ENCODE peak calls at places on chromosome 11, in ten cellular contexts. One of them, this sample, is unnamed.

GRCh38 chr11:111982532-111983186 is 42.5 kb upstream of the DLAT start:
- DNase-seq in adrenal gland: no peak
- DNase-seq in fibroblast of lung: no peak
- DNase-seq in psoas muscle: no peak
- DNase-seq in neuronal stem cell: no peak
- DNase-seq in body of pancreas: peak; percentile 16
- DNase-seq in endothelial cell of umbilical vein: no peak
- DNase-seq in HCT116: no peak
- DNase-seq in cardiac fibroblast: no peak
- DNase-seq in Panc1: no peak
- DNase-seq in this sample: no peak

GRCh38 chr11:82936261-82936660 is 34.7 kb downstream of the DDIAS start:
- DNase-seq in adrenal gland: no peak
- DNase-seq in fibroblast of lung: peak; percentile 37
- DNase-seq in psoas muscle: no peak
- DNase-seq in neuronal stem cell: no peak
- DNase-seq in body of pancreas: no peak
- DNase-seq in endothelial cell of umbilical vein: peak; percentile 79
- DNase-seq in HCT116: no peak
- DNase-seq in cardiac fibroblast: peak; percentile 80
- DNase-seq in Panc1: no peak
- DNase-seq in this sample: no peak

GRCh38 chr11:28632338-28632737 is 524.1 kb downstream of the METTL15 start:
- DNase-seq in adrenal gland: no peak
- DNase-seq in fibroblast of lung: peak; percentile 40
- DNase-seq in psoas muscle: no peak
- DNase-seq in neuronal stem cell: no peak
- DNase-seq in body of pancreas: no peak
- DNase-seq in endothelial cell of umbilical vein: no peak
- DNase-seq in HCT116: no peak
- DNase-seq in cardiac fibroblast: no peak
- DNase-seq in Panc1: no peak
- DNase-seq in this sample: no peak

GRCh38 chr11:68469122-68469521 is 8.6 kb downstream of the PPP6R3 start:
- DNase-seq in adrenal gland: no peak
- DNase-seq in fibroblast of lung: peak; percentile 18
- DNase-seq in psoas muscle: no peak
- DNase-seq in neuronal stem cell: no peak
- DNase-seq in body of pancreas: no peak
- DNase-seq in endothelial cell of umbilical vein: no peak
- DNase-seq in HCT116: no peak
- DNase-seq in cardiac fibroblast: peak; percentile 25
- DNase-seq in Panc1: no peak
- DNase-seq in this sample: no peak

GRCh38 chr11:64801591-64802369 is 1.2 kb downstream of the MAP4K2 start:
- DNase-seq in adrenal gland: no peak
- DNase-seq in fibroblast of lung: no peak
- DNase-seq in psoas muscle: no peak
- DNase-seq in neuronal stem cell: no peak
- DNase-seq in body of pancreas: no peak
- DNase-seq in endothelial cell of umbilical vein: peak; percentile 69
- DNase-seq in HCT116: no peak
- DNase-seq in cardiac fibroblast: no peak
- DNase-seq in Panc1: no peak
- DNase-seq in this sample: no peak

GRCh38 chr11:28146123-28146751 is 38.0 kb downstream of the METTL15 start:
- DNase-seq in adrenal gland: no peak
- DNase-seq in fibroblast of lung: peak; percentile 95
- DNase-seq in psoas muscle: no peak
- DNase-seq in neuronal stem cell: peak; percentile 14
- DNase-seq in body of pancreas: peak; percentile 18
- DNase-seq in endothelial cell of umbilical vein: peak; percentile 87
- DNase-seq in HCT116: peak; percentile 90
- DNase-seq in cardiac fibroblast: peak; percentile 79
- DNase-seq in Panc1: peak; percentile 53
- DNase-seq in this sample: no peak

GRCh38 chr11:55172734-55173415 is 89.1 kb upstream of the TRIM48 start:
- DNase-seq in adrenal gland: no peak
- DNase-seq in fibroblast of lung: no peak
- DNase-seq in psoas muscle: no peak
- DNase-seq in neuronal stem cell: no peak
- DNase-seq in body of pancreas: no peak
- DNase-seq in endothelial cell of umbilical vein: no peak
- DNase-seq in HCT116: no peak
- DNase-seq in cardiac fibroblast: peak; percentile 0
- DNase-seq in Panc1: no peak
- DNase-seq in this sample: no peak

GRCh38 chr11:77151804-77152513 is 23.9 kb downstream of the MYO7A start:
- DNase-seq in adrenal gland: no peak
- DNase-seq in fibroblast of lung: peak; percentile 72
- DNase-seq in psoas muscle: peak; percentile 51
- DNase-seq in neuronal stem cell: no peak
- DNase-seq in body of pancreas: peak; percentile 21
- DNase-seq in endothelial cell of umbilical vein: no peak
- DNase-seq in HCT116: no peak
- DNase-seq in cardiac fibroblast: no peak
- DNase-seq in Panc1: no peak
- DNase-seq in this sample: peak; percentile 21

GRCh38 chr11:120339394-120339890 is 3.2 kb downstream of the ARHGEF12 start:
- DNase-seq in adrenal gland: no peak
- DNase-seq in fibroblast of lung: peak; percentile 43
- DNase-seq in psoas muscle: no peak
- DNase-seq in neuronal stem cell: no peak
- DNase-seq in body of pancreas: peak; percentile 16
- DNase-seq in endothelial cell of umbilical vein: peak; percentile 85
- DNase-seq in HCT116: no peak
- DNase-seq in cardiac fibroblast: peak; percentile 58
- DNase-seq in Panc1: no peak
- DNase-seq in this sample: no peak

GRCh38 chr11:68904458-68904847 is 762 bp downstream of the IGHMBP2 start:
- DNase-seq in adrenal gland: peak; percentile 42
- DNase-seq in fibroblast of lung: no peak
- DNase-seq in psoas muscle: no peak
- DNase-seq in neuronal stem cell: peak; percentile 5
- DNase-seq in body of pancreas: no peak
- DNase-seq in endothelial cell of umbilical vein: no peak
- DNase-seq in HCT116: no peak
- DNase-seq in cardiac fibroblast: peak; percentile 11
- DNase-seq in Panc1: no peak
- DNase-seq in this sample: no peak

GRCh38 chr11:45885921-45886721 is 670 bp downstream of the MAPK8IP1 start:
- DNase-seq in adrenal gland: no peak
- DNase-seq in fibroblast of lung: no peak
- DNase-seq in psoas muscle: no peak
- DNase-seq in neuronal stem cell: no peak
- DNase-seq in body of pancreas: no peak
- DNase-seq in endothelial cell of umbilical vein: no peak
- DNase-seq in HCT116: no peak
- DNase-seq in cardiac fibroblast: no peak
- DNase-seq in Panc1: no peak
- DNase-seq in this sample: no peak
- H3K4me3 ChIP-seq in adrenal gland: no peak overlapping the region
- H3K4me3 ChIP-seq in fibroblast of lung: no peak overlapping the region
- H3K4me3 ChIP-seq in psoas muscle: peak overlapping the region; percentile 60
- H3K4me3 ChIP-seq in neuronal stem cell: peak overlapping the region; percentile 79
- H3K4me3 ChIP-seq in body of pancreas: peak overlapping the region; percentile 49
- H3K4me3 ChIP-seq in endothelial cell of umbilical vein: peak overlapping the region; percentile 22
- H3K4me3 ChIP-seq in HCT116: peak overlapping the region; percentile 16
- H3K4me3 ChIP-seq in cardiac fibroblast: peak overlapping the region; percentile 46
- H3K4me3 ChIP-seq in Panc1: peak overlapping the region; percentile 31
- H3K4me3 ChIP-seq in this sample: no peak overlapping the region

DNA sequence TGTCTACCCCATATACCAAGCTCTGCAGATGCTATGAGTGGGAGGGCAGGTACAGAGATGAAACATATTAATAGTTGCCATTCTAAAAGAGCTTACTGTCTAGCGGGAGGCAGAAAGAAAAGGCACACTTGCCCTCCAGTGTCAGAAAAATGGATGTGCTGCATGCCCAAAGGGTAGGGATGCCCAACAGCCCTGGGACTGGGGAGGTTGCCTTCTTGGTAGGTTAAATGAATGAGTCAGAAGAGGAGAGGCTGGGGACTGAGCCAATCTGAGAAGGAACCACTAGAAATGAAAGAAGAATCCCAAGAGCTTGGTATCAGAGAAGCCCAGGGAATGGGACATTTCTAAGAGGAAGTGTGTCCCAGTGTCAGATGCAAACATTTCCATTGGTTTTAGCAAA is 1.2 kb downstream of the BIRC3 start:
- DNase-seq in adrenal gland: no peak
- DNase-seq in fibroblast of lung: peak; percentile 20
- DNase-seq in psoas muscle: no peak
- DNase-seq in neuronal stem cell: no peak
- DNase-seq in body of pancreas: no peak
- DNase-seq in endothelial cell of umbilical vein: no peak
- DNase-seq in HCT116: no peak
- DNase-seq in cardiac fibroblast: no peak
- DNase-seq in Panc1: no peak
- DNase-seq in this sample: peak; percentile 63
- H3K4me3 ChIP-seq in adrenal gland: no peak overlapping the region
- H3K4me3 ChIP-seq in fibroblast of lung: no peak overlapping the region
- H3K4me3 ChIP-seq in psoas muscle: peak overlapping the region; percentile 61
- H3K4me3 ChIP-seq in neuronal stem cell: no peak overlapping the region
- H3K4me3 ChIP-seq in body of pancreas: peak overlapping the region; percentile 2
- H3K4me3 ChIP-seq in endothelial cell of umbilical vein: no peak overlapping the region
- H3K4me3 ChIP-seq in HCT116: no peak overlapping the region
- H3K4me3 ChIP-seq in cardiac fibroblast: no peak overlapping the region
- H3K4me3 ChIP-seq in Panc1: peak overlapping the region; percentile 81
- H3K4me3 ChIP-seq in this sample: peak overlapping the region; percentile 68

DNA sequence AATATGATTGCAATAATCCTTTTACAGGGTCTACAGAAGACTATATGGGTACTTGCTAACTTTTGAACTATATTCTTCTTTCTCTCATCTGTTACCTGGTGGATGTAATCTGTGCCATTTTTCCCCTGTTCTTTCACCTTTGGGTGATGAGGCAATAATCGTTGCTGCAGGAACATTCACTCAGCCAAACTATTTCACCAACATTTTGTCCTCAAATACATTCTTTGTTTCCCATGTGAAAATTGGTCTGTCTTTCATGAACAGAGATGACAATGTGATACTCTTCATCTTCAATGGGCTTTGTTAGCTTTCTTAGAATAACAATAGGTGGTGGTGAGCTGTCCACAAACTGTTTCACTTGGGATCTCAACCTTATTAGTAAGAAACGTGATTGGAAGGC is 52.1 kb upstream of the CAPRIN1 start:
- DNase-seq in adrenal gland: no peak
- DNase-seq in fibroblast of lung: no peak
- DNase-seq in psoas muscle: no peak
- DNase-seq in neuronal stem cell: no peak
- DNase-seq in body of pancreas: no peak
- DNase-seq in endothelial cell of umbilical vein: no peak
- DNase-seq in HCT116: no peak
- DNase-seq in cardiac fibroblast: no peak
- DNase-seq in Panc1: no peak
- DNase-seq in this sample: no peak
- H3K4me3 ChIP-seq in adrenal gland: no peak overlapping the region
- H3K4me3 ChIP-seq in fibroblast of lung: no peak overlapping the region
- H3K4me3 ChIP-seq in psoas muscle: no peak overlapping the region
- H3K4me3 ChIP-seq in neuronal stem cell: no peak overlapping the region
- H3K4me3 ChIP-seq in body of pancreas: no peak overlapping the region
- H3K4me3 ChIP-seq in endothelial cell of umbilical vein: no peak overlapping the region
- H3K4me3 ChIP-seq in HCT116: no peak overlapping the region
- H3K4me3 ChIP-seq in cardiac fibroblast: no peak overlapping the region
- H3K4me3 ChIP-seq in Panc1: no peak overlapping the region
- H3K4me3 ChIP-seq in this sample: no peak overlapping the region

DNA sequence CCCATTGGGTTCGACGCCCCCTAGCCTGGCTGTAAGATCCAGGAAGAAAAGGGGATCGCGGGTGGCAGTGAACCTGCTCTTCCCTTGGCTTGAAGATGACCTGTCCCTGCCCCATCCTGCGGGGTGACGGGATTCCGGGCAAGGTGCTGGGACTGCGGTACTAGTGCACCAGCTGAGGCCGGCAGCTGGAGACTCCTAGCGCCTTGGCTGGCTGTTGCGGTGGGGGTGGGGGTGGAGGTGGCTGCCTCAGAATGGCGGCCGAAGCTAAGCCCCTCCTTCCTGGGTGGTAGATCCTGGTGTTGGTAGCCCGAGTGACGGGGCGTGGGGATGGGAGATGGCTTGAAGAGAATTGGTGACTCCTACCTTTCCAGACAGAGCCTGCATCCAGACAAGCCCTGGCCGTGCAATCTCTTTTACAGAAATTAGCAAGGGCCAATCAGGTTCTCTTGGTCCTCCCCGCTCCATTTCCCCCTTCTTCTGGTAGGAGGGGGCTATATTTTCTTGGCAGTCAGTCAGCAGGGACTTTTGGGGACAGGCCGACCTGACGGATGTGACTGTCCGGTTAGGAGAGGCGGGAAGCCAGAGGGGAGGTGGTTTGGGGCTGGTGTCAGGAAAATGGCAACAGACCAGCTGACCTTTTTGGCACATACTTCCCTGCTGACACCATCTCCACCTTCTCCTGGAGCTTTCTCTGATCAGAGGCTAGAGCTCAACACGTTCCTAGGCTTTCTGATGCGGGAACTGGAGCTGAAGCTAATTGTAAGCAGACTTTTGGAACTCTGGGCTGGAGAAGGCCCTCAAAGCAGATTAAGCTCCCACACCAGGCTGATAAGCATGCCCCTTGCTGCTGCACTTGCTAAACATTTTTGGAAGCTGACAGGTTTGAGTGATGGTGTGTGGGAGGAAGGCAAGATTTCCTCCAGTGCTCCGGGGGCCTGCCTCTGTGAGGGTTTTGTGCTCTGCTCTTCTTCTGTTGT is 2.0 kb downstream of the NAV2 start:
- DNase-seq in adrenal gland: peak; percentile 32
- DNase-seq in fibroblast of lung: peak; percentile 89
- DNase-seq in psoas muscle: peak; percentile 67
- DNase-seq in neuronal stem cell: no peak
- DNase-seq in body of pancreas: peak; percentile 34
- DNase-seq in endothelial cell of umbilical vein: peak; percentile 61
- DNase-seq in HCT116: no peak
- DNase-seq in cardiac fibroblast: peak; percentile 62
- DNase-seq in Panc1: peak; percentile 56
- DNase-seq in this sample: no peak
- H3K4me3 ChIP-seq in adrenal gland: no peak overlapping the region
- H3K4me3 ChIP-seq in fibroblast of lung: peak overlapping the region; percentile 72
- H3K4me3 ChIP-seq in psoas muscle: peak overlapping the region; percentile 76
- H3K4me3 ChIP-seq in neuronal stem cell: peak overlapping the region; percentile 77
- H3K4me3 ChIP-seq in body of pancreas: no peak overlapping the region
- H3K4me3 ChIP-seq in endothelial cell of umbilical vein: peak overlapping the region; percentile 86
- H3K4me3 ChIP-seq in HCT116: no peak overlapping the region
- H3K4me3 ChIP-seq in cardiac fibroblast: peak overlapping the region; percentile 82
- H3K4me3 ChIP-seq in Panc1: peak overlapping the region; percentile 91
- H3K4me3 ChIP-seq in this sample: peak overlapping the region; percentile 59

This sample was measured in CD8-positive, alpha-beta T cell.